ENCODE peak calls at places on chromosome 4, in nine cellular contexts. E is foreskin fibroblast; X is activated CD4-positive, alpha-beta T cell treated with anti-CD3 and anti-CD28 coated beads, Interleukin-2, amount 10 ng/mL, durations not matched to agents 24 days and 14 days; A is kidney; R is dermis blood vessel endothelial cell; K is NCI-H345; F is EL; O is DMS153; Z is fibroblast of mammary gland. D is an unnamed sample.

GRCh38 chr4:8310306-8310705 is 40.8 kb downstream of the HTRA3 start:
- DNase-seq in E (no peak), X (no peak), A (no peak), R (no peak), K (no peak), F (no peak), O (no peak), Z (no peak), D (no peak)

GRCh38 chr4:80192937-80193336 is 4.4 kb upstream of the PRDM8 start:
- DNase-seq in E (peak; percentile 92), X (peak; percentile 14), A (no peak), R (no peak), K (no peak), F (peak; percentile 70), O (no peak), Z (peak; percentile 92), D (no peak)

GRCh38 chr4:30473225-30473624 is 246.9 kb upstream of the PCDH7 start:
- DNase-seq in E (no peak), X (no peak), A (no peak), R (no peak), K (no peak), F (no peak), O (no peak), Z (no peak), D (no peak)

GRCh38 chr4:2045518-2045951 is 13.6 kb upstream of the NAT8L start:
- DNase-seq in E (peak; percentile 40), X (no peak), A (peak; percentile 45), R (no peak), K (no peak), F (no peak), O (no peak), Z (no peak), D (no peak)

GRCh38 chr4:87849612-87850011 is 16.8 kb downstream of the MEPE start:
- DNase-seq in E (peak; percentile 13), X (no peak), A (no peak), R (no peak), K (no peak), F (peak; percentile 24), O (no peak), Z (peak; percentile 10), D (no peak)

GRCh38 chr4:144421839-144422565 is 224.0 kb upstream of the HHIP start:
- DNase-seq in E (no peak), X (no peak), A (no peak), R (no peak), K (no peak), F (no peak), O (no peak), Z (peak; percentile 7), D (no peak)

GRCh38 chr4:120517966-120518365 is 404.6 kb downstream of the PRDM5 start:
- DNase-seq in E (peak; percentile 81), X (no peak), A (no peak), R (peak; percentile 88), K (no peak), F (peak; percentile 91), O (peak; percentile 3), Z (peak; percentile 91), D (peak; percentile 9)

GRCh38 chr4:82360298-82361177 is 13.3 kb downstream of the HNRNPD start:
- DNase-seq in E (peak; percentile 30), X (peak; percentile 63), A (no peak), R (peak; percentile 56), K (no peak), F (peak; percentile 31), O (no peak), Z (peak; percentile 39), D (no peak)

GRCh38 chr4:184356366-184356765 is 118.0 kb downstream of the IRF2 start:
- DNase-seq in E (no peak), X (no peak), A (no peak), R (no peak), K (no peak), F (no peak), O (no peak), Z (no peak), D (no peak)

GRCh38 chr4:11418610-11419009 is 10.1 kb downstream of the HS3ST1 start:
- DNase-seq in E (no peak), X (no peak), A (no peak), R (peak; percentile 48), K (no peak), F (no peak), O (no peak), Z (no peak), D (no peak)

GRCh38 chr4:173318648-173319211 is 15.4 kb downstream of the HMGB2 start:
- DNase-seq in E (peak; percentile 64), X (no peak), A (no peak), R (peak; percentile 68), K (peak; percentile 16), F (peak; percentile 47), O (peak; percentile 29), Z (peak; percentile 70), D (peak; percentile 10)

GRCh38 chr4:118823471-118823870 is 12.5 kb downstream of the SEC24D start:
- DNase-seq in E (no peak), X (no peak), A (peak; percentile 77), R (peak; percentile 59), K (peak; percentile 67), F (no peak), O (peak; percentile 63), Z (no peak), D (no peak)

GRCh38 chr4:143482753-143483362 is 30.6 kb upstream of the SMARCA5 start:
- DNase-seq in E (peak; percentile 73), X (peak; percentile 65), A (no peak), R (peak; percentile 77), K (peak; percentile 21), F (peak; percentile 41), O (peak; percentile 5), Z (peak; percentile 69), D (peak; percentile 16)

GRCh38 chr4:182219400-182219799 is 23.8 kb upstream of the TENM3 start:
- DNase-seq in E (peak; percentile 13), X (no peak), A (no peak), R (no peak), K (no peak), F (peak; percentile 55), O (no peak), Z (peak; percentile 44), D (no peak)

GRCh38 chr4:189092596-189092995 is 848.1 kb upstream of the FRG1 start:
- DNase-seq in E (no peak), X (no peak), A (no peak), R (peak; percentile 39), K (no peak), F (peak; percentile 45), O (no peak), Z (no peak), D (no peak)

GRCh38 chr4:85836588-85836987 is 361.6 kb downstream of the ARHGAP24 start:
- DNase-seq in E (no peak), X (no peak), A (no peak), R (no peak), K (no peak), F (no peak), O (no peak), Z (no peak), D (no peak)

GRCh38 chr4:70651864-70652506 is 14.3 kb downstream of the JCHAIN start:
- DNase-seq in E (peak; percentile 41), X (peak; percentile 62), A (no peak), R (peak; percentile 56), K (peak; percentile 8), F (peak; percentile 35), O (no peak), Z (peak; percentile 53), D (peak; percentile 27)

GRCh38 chr4:80184053-80184790 is 13.1 kb upstream of the PRDM8 start:
- DNase-seq in E (peak; percentile 97), X (peak; percentile 98), A (peak; percentile 95), R (peak; percentile 56), K (peak; percentile 74), F (peak; percentile 86), O (peak; percentile 54), Z (peak; percentile 81), D (peak; percentile 32)

GRCh38 chr4:41930139-41930831 is 4.9 kb upstream of the TMEM33 start:
- DNase-seq in E (no peak), X (peak; percentile 40), A (no peak), R (no peak), K (no peak), F (no peak), O (no peak), Z (no peak), D (peak; percentile 8)

GRCh38 chr4:138859249-138859648 is 156.3 kb upstream of the NOCT start:
- DNase-seq in E (no peak), X (no peak), A (no peak), R (no peak), K (no peak), F (no peak), O (no peak), Z (no peak), D (no peak)

GRCh38 chr4:165663411-165663810 is 209.6 kb upstream of the TLL1 start:
- DNase-seq in E (no peak), X (no peak), A (no peak), R (no peak), K (no peak), F (no peak), O (no peak), Z (peak; percentile 51), D (no peak)

GRCh38 chr4:145805490-145805889 is 125.5 kb downstream of the C4orf51 start:
- DNase-seq in E (no peak), X (no peak), A (no peak), R (peak; percentile 97), K (no peak), F (peak; percentile 41), O (no peak), Z (no peak), D (peak; percentile 80)

GRCh38 chr4:10082047-10082446 is 34.6 kb downstream of the WDR1 start:
- DNase-seq in E (no peak), X (no peak), A (peak; percentile 72), R (no peak), K (no peak), F (no peak), O (no peak), Z (no peak), D (no peak)

GRCh38 chr4:15912961-15913630 is 25.4 kb downstream of the FGFBP1 start:
- DNase-seq in E (peak; percentile 52), X (no peak), A (no peak), R (no peak), K (no peak), F (peak; percentile 18), O (no peak), Z (no peak), D (no peak)

GRCh38 chr4:181166742-181167399 is 1076.3 kb upstream of the TENM3 start:
- DNase-seq in E (no peak), X (no peak), A (no peak), R (no peak), K (no peak), F (no peak), O (no peak), Z (no peak), D (no peak)

GRCh38 chr4:126539771-126540170 is 1093.0 kb upstream of the INTU start:
- DNase-seq in E (no peak), X (no peak), A (no peak), R (no peak), K (no peak), F (no peak), O (no peak), Z (no peak), D (no peak)

GRCh38 chr4:104017213-104017612 is 297.4 kb upstream of the TACR3 start:
- DNase-seq in E (no peak), X (no peak), A (no peak), R (no peak), K (no peak), F (no peak), O (no peak), Z (no peak), D (no peak)

GRCh38 chr4:77473509-77473908 is 132.1 kb upstream of the CXCL13 start:
- DNase-seq in E (peak; percentile 20), X (no peak), A (no peak), R (peak; percentile 47), K (no peak), F (peak; percentile 3), O (no peak), Z (peak; percentile 35), D (peak; percentile 18)

GRCh38 chr4:16858275-16858752 is 40.1 kb downstream of the LDB2 start:
- DNase-seq in E (no peak), X (no peak), A (no peak), R (peak; percentile 96), K (no peak), F (peak; percentile 77), O (no peak), Z (peak; percentile 58), D (no peak)

GRCh38 chr4:149825336-149825735 is 9.7 kb upstream of the IQCM start:
- DNase-seq in E (peak; percentile 16), X (no peak), A (no peak), R (no peak), K (no peak), F (no peak), O (no peak), Z (no peak), D (no peak)

GRCh38 chr4:137083571-137083970 is 448.7 kb downstream of the PCDH18 start:
- DNase-seq in E (no peak), X (no peak), A (no peak), R (no peak), K (no peak), F (no peak), O (no peak), Z (peak; percentile 21), D (no peak)

D was measured in HepG2.